ENCODE peak calls at places on chromosomes 13 and 19, in seven cellular contexts. One of them, this sample, is unnamed.

GRCh38 chr13:109945206-109945960 is 159.0 kb upstream of the IRS2 start:
- DNase-seq in psoas muscle: no peak
- DNase-seq in endodermal cell: no peak
- DNase-seq in D721Med: no peak
- DNase-seq in lower lobe of right lung: no peak
- DNase-seq in kidney epithelial cell: peak
- DNase-seq in H9: no peak
- DNase-seq in this sample: no peak

GRCh38 chr19:55494172-55494761 is 6.0 kb downstream of the SSC5D start:
- DNase-seq in H9: no peak
- DNase-seq in kidney epithelial cell: no peak
- DNase-seq in D721Med: no peak
- DNase-seq in lower lobe of right lung: peak
- DNase-seq in endodermal cell: no peak
- DNase-seq in psoas muscle: peak
- DNase-seq in this sample: no peak

GRCh38 chr13:97403893-97404683 is 29.9 kb upstream of the RAP2A start:
- DNase-seq in endodermal cell: no peak
- DNase-seq in kidney epithelial cell: no peak
- DNase-seq in psoas muscle: no peak
- DNase-seq in lower lobe of right lung: no peak
- DNase-seq in H9: no peak
- DNase-seq in D721Med: no peak
- DNase-seq in this sample: no peak

GRCh38 chr13:45417790-45418534 is at the start of gene SLC25A30:
- DNase-seq in H9: peak
- DNase-seq in psoas muscle: peak
- DNase-seq in endodermal cell: peak
- DNase-seq in kidney epithelial cell: peak
- DNase-seq in lower lobe of right lung: peak
- DNase-seq in D721Med: peak
- DNase-seq in this sample: peak

GRCh38 chr13:46388846-46389245 is 1.8 kb upstream of the RUBCNL start:
- DNase-seq in psoas muscle: no peak
- DNase-seq in lower lobe of right lung: no peak
- DNase-seq in H9: no peak
- DNase-seq in endodermal cell: no peak
- DNase-seq in kidney epithelial cell: no peak
- DNase-seq in D721Med: no peak
- DNase-seq in this sample: no peak

GRCh38 chr13:77872995-77873394 is 45.6 kb downstream of the EDNRB start:
- DNase-seq in H9: no peak
- DNase-seq in endodermal cell: no peak
- DNase-seq in D721Med: no peak
- DNase-seq in kidney epithelial cell: no peak
- DNase-seq in psoas muscle: no peak
- DNase-seq in lower lobe of right lung: no peak
- DNase-seq in this sample: no peak

GRCh38 chr13:94548382-94549240 is 47.3 kb downstream of the TGDS start:
- DNase-seq in lower lobe of right lung: peak
- DNase-seq in H9: peak
- DNase-seq in endodermal cell: peak
- DNase-seq in kidney epithelial cell: no peak
- DNase-seq in psoas muscle: no peak
- DNase-seq in D721Med: no peak
- DNase-seq in this sample: peak

GRCh38 chr19:17335575-17335974 is 920 bp upstream of the ANO8 start:
- DNase-seq in kidney epithelial cell: no peak
- DNase-seq in lower lobe of right lung: no peak
- DNase-seq in psoas muscle: no peak
- DNase-seq in H9: no peak
- DNase-seq in D721Med: no peak
- DNase-seq in endodermal cell: peak
- DNase-seq in this sample: no peak

GRCh38 chr13:114144606-114145244 is 12.3 kb upstream of the RASA3 start:
- DNase-seq in psoas muscle: no peak
- DNase-seq in endodermal cell: no peak
- DNase-seq in lower lobe of right lung: no peak
- DNase-seq in D721Med: no peak
- DNase-seq in H9: no peak
- DNase-seq in kidney epithelial cell: no peak
- DNase-seq in this sample: no peak

GRCh38 chr13:79905018-79905417 is 424.1 kb downstream of the NDFIP2 start:
- DNase-seq in lower lobe of right lung: no peak
- DNase-seq in psoas muscle: no peak
- DNase-seq in endodermal cell: no peak
- DNase-seq in D721Med: no peak
- DNase-seq in kidney epithelial cell: no peak
- DNase-seq in H9: no peak
- DNase-seq in this sample: no peak

GRCh38 chr19:29467824-29468401 is 57.9 kb upstream of the VSTM2B start:
- DNase-seq in lower lobe of right lung: no peak
- DNase-seq in kidney epithelial cell: peak
- DNase-seq in psoas muscle: no peak
- DNase-seq in endodermal cell: peak
- DNase-seq in H9: peak
- DNase-seq in D721Med: no peak
- DNase-seq in this sample: no peak
- TF ChIP-seq CTCF in lower lobe of right lung: no peak
- TF ChIP-seq CTCF in kidney epithelial cell: peak
- TF ChIP-seq CTCF in psoas muscle: no peak
- TF ChIP-seq CTCF in endodermal cell: peak
- TF ChIP-seq CTCF in H9: peak
- TF ChIP-seq CTCF in D721Med: peak
- TF ChIP-seq CTCF in this sample: peak

DNA sequence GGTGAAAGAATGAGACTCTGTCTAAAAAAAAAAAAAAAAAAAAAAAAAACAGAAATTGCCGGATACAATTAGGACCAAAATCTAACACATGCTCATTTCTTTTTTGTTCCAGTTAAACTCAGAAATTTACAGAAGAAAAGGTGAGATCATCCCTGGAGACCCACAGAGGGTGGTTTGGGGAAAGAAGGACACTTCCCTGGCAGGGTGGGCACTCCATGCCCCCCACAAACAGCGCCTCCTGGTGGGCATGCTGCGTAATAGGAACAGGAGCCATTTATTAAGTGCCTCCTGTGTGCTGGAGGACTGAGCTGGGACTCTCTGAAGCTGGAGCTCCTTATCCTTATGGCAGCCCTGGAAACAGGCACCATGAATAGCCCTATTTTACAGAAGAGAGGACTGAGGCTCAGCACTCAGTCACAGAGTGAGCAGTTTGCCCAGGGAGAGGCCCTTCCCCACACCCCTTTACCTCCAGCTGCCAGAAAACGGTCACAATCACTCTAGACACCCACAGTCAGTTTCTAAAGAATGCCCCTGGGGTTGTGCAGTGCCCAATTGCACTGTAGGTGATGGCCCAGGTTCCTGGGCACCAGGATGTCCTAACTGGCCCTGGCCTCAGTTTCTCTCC is 10.1 kb downstream of the C19orf38 start:
- DNase-seq in psoas muscle: no peak
- DNase-seq in lower lobe of right lung: no peak
- DNase-seq in kidney epithelial cell: no peak
- DNase-seq in D721Med: peak
- DNase-seq in endodermal cell: peak
- DNase-seq in H9: no peak
- DNase-seq in this sample: no peak
- TF ChIP-seq CTCF in psoas muscle: peak
- TF ChIP-seq CTCF in lower lobe of right lung: peak
- TF ChIP-seq CTCF in kidney epithelial cell: peak
- TF ChIP-seq CTCF in D721Med: peak
- TF ChIP-seq CTCF in endodermal cell: peak
- TF ChIP-seq CTCF in H9: peak
- TF ChIP-seq CTCF in this sample: peak

GRCh38 chr13:67369895-67370660 is 139.9 kb upstream of the PCDH9 start:
- DNase-seq in psoas muscle: no peak
- DNase-seq in endodermal cell: no peak
- DNase-seq in D721Med: no peak
- DNase-seq in kidney epithelial cell: peak
- DNase-seq in lower lobe of right lung: no peak
- DNase-seq in H9: no peak
- DNase-seq in this sample: no peak

GRCh38 chr13:67367385-67367784 is 137.2 kb upstream of the PCDH9 start:
- DNase-seq in psoas muscle: no peak
- DNase-seq in D721Med: no peak
- DNase-seq in endodermal cell: no peak
- DNase-seq in kidney epithelial cell: no peak
- DNase-seq in H9: no peak
- DNase-seq in lower lobe of right lung: no peak
- DNase-seq in this sample: no peak

DNA sequence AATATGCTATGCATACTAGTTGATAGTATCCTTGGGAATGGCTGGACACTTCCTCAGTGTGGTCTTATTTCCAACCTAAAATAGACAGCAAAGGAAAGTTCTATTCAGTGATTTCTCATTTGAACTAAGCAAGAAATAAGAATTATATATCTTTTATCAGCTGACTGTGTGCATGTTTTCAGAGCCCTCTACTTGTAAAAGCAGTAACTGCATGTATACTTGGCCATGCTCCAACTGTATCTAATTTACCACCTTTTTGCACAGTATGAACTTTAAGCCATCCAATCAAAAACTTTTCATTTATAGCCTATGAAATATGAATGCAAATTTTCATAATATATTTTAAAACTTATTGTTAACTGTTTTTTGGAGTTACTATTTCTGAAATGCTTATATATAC is 136.4 kb upstream of the PCDH9 start:
- DNase-seq in psoas muscle: no peak
- DNase-seq in kidney epithelial cell: no peak
- DNase-seq in lower lobe of right lung: no peak
- DNase-seq in endodermal cell: no peak
- DNase-seq in D721Med: no peak
- DNase-seq in H9: no peak
- DNase-seq in this sample: no peak
- TF ChIP-seq CTCF in psoas muscle: no peak
- TF ChIP-seq CTCF in kidney epithelial cell: peak
- TF ChIP-seq CTCF in lower lobe of right lung: no peak
- TF ChIP-seq CTCF in endodermal cell: peak
- TF ChIP-seq CTCF in D721Med: no peak
- TF ChIP-seq CTCF in H9: peak
- TF ChIP-seq CTCF in this sample: peak

GRCh38 chr13:69279213-69279612 is 828.4 kb upstream of the ATXN8OS start:
- DNase-seq in D721Med: no peak
- DNase-seq in kidney epithelial cell: no peak
- DNase-seq in H9: no peak
- DNase-seq in lower lobe of right lung: no peak
- DNase-seq in endodermal cell: no peak
- DNase-seq in psoas muscle: no peak
- DNase-seq in this sample: no peak
- TF ChIP-seq CTCF in D721Med: no peak
- TF ChIP-seq CTCF in kidney epithelial cell: no peak
- TF ChIP-seq CTCF in H9: no peak
- TF ChIP-seq CTCF in lower lobe of right lung: no peak
- TF ChIP-seq CTCF in endodermal cell: no peak
- TF ChIP-seq CTCF in psoas muscle: no peak
- TF ChIP-seq CTCF in this sample: no peak

DNA sequence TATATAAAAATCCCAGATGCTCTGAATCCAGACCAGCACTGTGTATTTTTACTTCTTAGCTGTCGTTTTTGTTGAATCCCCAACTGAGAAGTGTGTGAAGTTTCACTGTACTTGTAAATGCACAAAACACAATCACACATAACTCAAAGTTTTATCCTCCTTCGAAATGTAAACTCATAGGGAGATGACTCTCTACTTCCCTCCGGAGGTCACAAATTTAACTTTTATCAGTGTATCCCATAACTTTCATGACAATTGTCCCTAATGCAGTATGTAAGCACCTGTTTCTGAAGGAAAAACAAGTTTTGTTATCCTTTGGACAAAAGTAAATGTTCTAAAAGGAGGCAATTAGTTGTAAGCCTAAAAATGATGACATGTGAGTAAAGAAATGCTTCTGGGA is 665.0 kb upstream of the SLITRK6 start:
- DNase-seq in D721Med: no peak
- DNase-seq in endodermal cell: no peak
- DNase-seq in H9: no peak
- DNase-seq in kidney epithelial cell: no peak
- DNase-seq in psoas muscle: no peak
- DNase-seq in lower lobe of right lung: no peak
- DNase-seq in this sample: no peak
- TF ChIP-seq CTCF in D721Med: peak
- TF ChIP-seq CTCF in endodermal cell: peak
- TF ChIP-seq CTCF in H9: peak
- TF ChIP-seq CTCF in kidney epithelial cell: peak
- TF ChIP-seq CTCF in psoas muscle: no peak
- TF ChIP-seq CTCF in lower lobe of right lung: no peak
- TF ChIP-seq CTCF in this sample: peak

This sample was measured in type B pancreatic cell.